ENCODE peak calls at places on chromosome 12, in seven cellular contexts. L, V, Z, U, M, K and G are unnamed samples.

GRCh38 chr12:75831413-75831812 is 200.2 kb downstream of the PHLDA1 start:
- DNase-seq in L (no peak), V (no peak), Z (no peak), U (no peak), M (no peak), K (no peak), G (no peak)

GRCh38 chr12:48109424-48109823 is 3.5 kb upstream of the SENP1 start:
- DNase-seq in L (no peak), V (no peak), Z (no peak), U (no peak), M (no peak), K (no peak), G (no peak)

GRCh38 chr12:43057561-43057960 is 468.0 kb upstream of the PRICKLE1 start:
- DNase-seq in L (no peak), V (no peak), Z (no peak), U (no peak), M (no peak), K (no peak), G (no peak)

GRCh38 chr12:110279976-110280783 is 867 bp upstream of the ATP2A2 start:
- DNase-seq in L (peak), V (peak), Z (peak), U (peak), M (no peak), K (peak), G (no peak)

GRCh38 chr12:10571141-10571540 is 42.3 kb downstream of the MAGOHB start:
- DNase-seq in L (no peak), V (no peak), Z (no peak), U (no peak), M (no peak), K (no peak), G (no peak)

GRCh38 chr12:4412462-4412861 is 33.0 kb upstream of the FGF23 start:
- DNase-seq in L (no peak), V (no peak), Z (peak), U (no peak), M (no peak), K (no peak), G (no peak)

GRCh38 chr12:6828671-6829531 is 694 bp downstream of the P3H3 start:
- DNase-seq in L (no peak), V (peak), Z (peak), U (peak), M (no peak), K (no peak), G (no peak)

GRCh38 chr12:55818886-55819285 is 1.0 kb downstream of the ORMDL2 start:
- DNase-seq in L (no peak), V (no peak), Z (peak), U (no peak), M (no peak), K (no peak), G (no peak)

GRCh38 chr12:18165422-18165871 is 75.5 kb upstream of the RERGL start:
- DNase-seq in L (peak), V (peak), Z (peak), U (no peak), M (no peak), K (no peak), G (peak)

GRCh38 chr12:132925597-132926416 is 30.3 kb downstream of the ZNF605 start:
- DNase-seq in L (no peak), V (no peak), Z (no peak), U (no peak), M (no peak), K (no peak), G (no peak)

GRCh38 chr12:118238888-118239287 is 103.0 kb downstream of the PEBP1 start:
- DNase-seq in L (peak), V (no peak), Z (no peak), U (no peak), M (no peak), K (no peak), G (no peak)

GRCh38 chr12:72271401-72271740 is 799 bp upstream of the TRHDE start:
- DNase-seq in L (no peak), V (peak), Z (no peak), U (no peak), M (no peak), K (no peak), G (no peak)

GRCh38 chr12:46390881-46391280 is 18.3 kb upstream of the SLC38A2 start:
- DNase-seq in L (no peak), V (no peak), Z (no peak), U (no peak), M (no peak), K (no peak), G (no peak)

GRCh38 chr12:23028158-23028802 is 403.3 kb downstream of the ETNK1 start:
- DNase-seq in L (no peak), V (no peak), Z (no peak), U (no peak), M (no peak), K (no peak), G (no peak)